ENCODE peak calls at places on chromosomes 7 and 10, in six cellular contexts. U is IMR-90, V is mesenchymal stem cell, O is neuronal stem cell, Y is H1, W is mesendoderm. M is an unnamed sample.

GRCh38 chr10:132403511-132404168 is 6.6 kb downstream of the PWWP2B start:
- DNase-seq in Y (no peak), U (no peak), W (no peak), V (no peak), O (no peak), M (no peak)

GRCh38 chr7:52831321-52831720 is 204.1 kb upstream of the POM121L12 start:
- DNase-seq in Y (no peak), W (no peak), U (no peak), O (no peak), V (no peak), M (no peak)

GRCh38 chr7:29749701-29750321 is 56.5 kb upstream of the WIPF3 start:
- DNase-seq in V (peak), U (no peak), O (no peak), Y (no peak), W (peak), M (no peak)

GRCh38 chr7:36894190-36894589 is 169.9 kb upstream of the AOAH start:
- DNase-seq in U (no peak), Y (no peak), W (no peak), V (no peak), O (no peak), M (no peak)

GRCh38 chr7:106978425-106979386 is 65.8 kb upstream of the PRKAR2B start:
- DNase-seq in U (no peak), W (peak), O (no peak), V (no peak), Y (no peak), M (no peak)

GRCh38 chr10:30434273-30435067 is 486 bp downstream of the MAP3K8 start:
- DNase-seq in V (peak), U (peak), W (peak), Y (peak), O (peak), M (peak)

GRCh38 chr7:66152538-66153191 is 38.0 kb downstream of the CRCP start:
- DNase-seq in V (peak), Y (peak), W (peak), U (peak), O (peak), M (peak)

GRCh38 chr7:2116086-2116810 is 116.5 kb downstream of the MAD1L1 start:
- DNase-seq in Y (no peak), V (no peak), O (no peak), W (no peak), U (peak), M (no peak)

DNA sequence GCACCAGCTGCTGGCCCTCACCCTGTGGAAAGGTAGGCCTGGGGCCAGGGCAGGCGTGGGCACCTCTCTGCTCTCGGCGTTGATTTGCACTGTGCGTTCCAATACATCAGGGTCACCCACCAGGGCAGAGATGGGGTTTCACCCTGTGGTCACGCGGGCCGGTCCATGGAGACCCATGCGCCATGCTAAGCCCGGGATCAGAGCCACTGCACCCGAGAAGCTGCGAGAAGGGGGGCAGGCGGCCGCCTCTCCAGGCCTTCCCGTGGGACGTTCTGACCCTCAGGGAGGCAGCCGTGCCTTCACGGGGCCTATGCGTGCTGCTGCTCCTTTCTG is 11.1 kb downstream of the GET4 start:
- DNase-seq in W (no peak), Y (no peak), U (no peak), V (no peak), O (no peak), M (no peak)
- H3K4ac ChIP-seq in W (no peak), Y (no peak), U (no peak), V (no peak), O (no peak), M (no peak)

GRCh38 chr10:36624551-36625100 is 500.8 kb upstream of the ANKRD30A start:
- DNase-seq in V (no peak), U (no peak), W (no peak), O (no peak), Y (no peak), M (no peak)
- H3K27ac ChIP-seq in V (peak), U (no peak), W (no peak), O (no peak), Y (no peak), M (no peak)

GRCh38 chr7:95407751-95408150 is 11.6 kb upstream of the PON3 start:
- DNase-seq in V (no peak), Y (no peak), W (no peak), U (no peak), O (peak), M (no peak)
- H3K4ac ChIP-seq in V (no peak), Y (no peak), W (no peak), U (no peak), O (no peak), M (no peak)

DNA sequence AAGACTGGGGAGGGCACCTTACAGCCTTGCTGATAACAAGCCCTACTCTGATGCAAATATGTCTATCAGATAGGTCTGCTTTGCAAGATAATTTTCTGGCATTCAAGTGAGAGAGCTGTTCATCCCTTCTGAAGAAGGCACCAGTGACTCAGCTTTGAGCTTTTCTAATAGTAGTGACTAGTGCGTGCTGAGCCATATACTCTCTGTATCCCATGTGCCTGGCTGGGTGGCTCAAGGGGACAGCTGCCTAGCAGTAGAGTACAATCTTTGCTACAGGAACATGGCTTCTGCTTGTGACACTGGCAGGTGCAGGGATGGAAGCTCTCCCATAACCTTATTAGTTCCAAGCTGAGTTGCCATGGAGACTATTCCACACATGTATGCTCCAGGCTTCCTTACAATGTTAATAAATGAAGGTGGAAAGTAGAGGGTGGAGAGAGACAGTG is 35.0 kb upstream of the ABCB4 start:
- DNase-seq in U (no peak), O (no peak), Y (no peak), V (no peak), W (peak), M (no peak)
- H3K27ac ChIP-seq in U (no peak), O (no peak), Y (no peak), V (no peak), W (no peak), M (no peak)

GRCh38 chr10:75211007-75211735 is 575 bp downstream of the VDAC2 start:
- DNase-seq in W (peak), O (no peak), V (peak), U (peak), Y (no peak), M (no peak)
- H3K4ac ChIP-seq in W (peak), O (peak), V (peak), U (peak), Y (peak), M (peak)

DNA sequence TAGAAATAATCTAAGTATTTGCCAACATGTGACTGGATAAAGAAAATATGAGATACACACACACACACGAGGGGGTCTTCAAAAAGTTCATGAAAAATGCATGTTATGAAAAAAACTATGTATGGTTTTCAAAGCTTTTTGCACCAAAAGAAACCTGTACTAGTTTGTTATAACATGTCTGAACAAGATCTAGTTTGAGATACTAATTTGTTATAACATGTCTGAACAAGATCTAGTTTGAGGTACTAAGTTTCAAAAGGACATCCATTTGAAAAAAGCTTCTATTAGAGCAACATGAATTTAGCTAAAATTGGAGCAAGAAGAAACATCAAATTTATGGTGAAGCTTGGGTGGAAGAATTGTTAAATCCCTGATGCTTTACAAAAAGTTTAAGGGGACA is 19.8 kb upstream of the ADRA2A start:
- DNase-seq in O (no peak), W (no peak), V (no peak), U (no peak), Y (no peak), M (no peak)
- H3K27ac ChIP-seq in O (no peak), W (no peak), V (no peak), U (no peak), Y (no peak), M (no peak)

DNA sequence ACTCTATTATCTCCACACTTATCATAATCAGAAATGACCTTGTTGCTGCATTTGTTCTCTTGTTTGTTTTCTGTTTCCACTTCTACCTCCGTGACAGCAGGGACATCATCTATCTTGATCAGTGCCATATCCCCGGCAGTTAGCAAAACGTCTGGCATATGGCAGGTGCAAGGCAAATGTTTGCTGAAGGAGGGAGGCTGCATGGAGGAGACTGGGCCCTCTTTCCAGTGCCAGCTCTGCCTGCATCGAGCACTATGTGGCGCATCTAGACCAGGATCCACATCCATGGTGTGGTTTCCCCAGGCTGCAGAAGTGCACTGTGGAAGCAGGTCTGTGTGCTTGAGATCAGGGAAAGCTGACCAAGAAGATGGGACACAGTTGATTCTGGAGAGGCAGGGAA is 181.2 kb downstream of the KCNMA1 start:
- DNase-seq in V (no peak), O (no peak), Y (no peak), U (peak), W (no peak), M (no peak)
- H3K4ac ChIP-seq in V (no peak), O (no peak), Y (no peak), U (no peak), W (no peak), M (no peak)